ENCODE peak calls at places on chromosomes 13 and 19, in nine cellular contexts. G, Q, X, F, M, T, B, C and I are unnamed samples.

GRCh38 chr13:113912596-113912995 is 48.7 kb upstream of the GAS6 start:
- DNase-seq in T (no peak), C (no peak), X (no peak), G (no peak), B (no peak), Q (no peak), M (no peak), F (no peak), I (peak)

GRCh38 chr19:13835791-13836723 is 40.8 kb downstream of the ZSWIM4 start:
- DNase-seq in X (peak), Q (no peak), C (no peak), B (no peak), G (no peak), T (peak), F (peak), M (no peak), I (peak)

GRCh38 chr19:46269085-46269484 is 27.8 kb upstream of the HIF3A start:
- DNase-seq in F (no peak), X (no peak), Q (no peak), T (no peak), M (no peak), B (no peak), C (no peak), G (no peak), I (no peak)

GRCh38 chr13:26541678-26542553 is 15.6 kb upstream of the WASF3 start:
- DNase-seq in M (no peak), G (no peak), X (no peak), Q (no peak), T (no peak), B (no peak), F (no peak), C (no peak), I (no peak)

GRCh38 chr13:20198781-20199180 is 6.0 kb upstream of the GJB2 start:
- DNase-seq in F (no peak), C (no peak), X (no peak), Q (no peak), M (no peak), B (no peak), G (no peak), T (no peak), I (no peak)

GRCh38 chr13:100176781-100177389 is 88.0 kb downstream of the PCCA start:
- DNase-seq in F (no peak), Q (peak), G (no peak), B (peak), M (peak), X (no peak), T (no peak), C (no peak), I (no peak)

GRCh38 chr19:38251564-38252051 is 4.6 kb downstream of the PPP1R14A start:
- DNase-seq in B (no peak), T (peak), F (peak), M (no peak), G (no peak), X (no peak), Q (no peak), C (no peak), I (peak)

GRCh38 chr19:33634361-33635091 is 12.8 kb downstream of the CHST8 start:
- DNase-seq in C (no peak), M (no peak), Q (no peak), F (no peak), X (no peak), T (no peak), G (no peak), B (no peak), I (no peak)

GRCh38 chr19:5345895-5346386 is 5.3 kb upstream of the PTPRS start:
- DNase-seq in B (peak), M (peak), C (no peak), T (no peak), G (no peak), Q (peak), X (no peak), F (no peak), I (peak)

GRCh38 chr19:2523630-2524311 is 47.8 kb downstream of the GADD45B start:
- DNase-seq in T (no peak), M (no peak), B (peak), C (no peak), Q (peak), X (no peak), G (no peak), F (no peak), I (peak)

GRCh38 chr19:42081584-42082258 is 5.8 kb downstream of the ZNF574 start:
- DNase-seq in C (no peak), G (no peak), X (no peak), M (peak), B (peak), T (no peak), Q (peak), F (no peak), I (peak)

GRCh38 chr13:103903790-103904189 is 837.6 kb upstream of the SLC10A2 start:
- DNase-seq in X (no peak), Q (no peak), B (no peak), C (no peak), T (no peak), G (no peak), M (no peak), F (no peak), I (no peak)